ENCODE peak calls at places on chromosomes 11 and 22, in five cellular contexts. V, Z, F, I and P are unnamed samples.

GRCh38 chr11:76684470-76684869 is 13.9 kb upstream of the LRRC32 start:
- DNase-seq in V (no peak), Z (no peak), F (no peak), I (no peak), P (no peak)

GRCh38 chr11:96055706-96056387 is 131.9 kb upstream of the MTMR2 start:
- DNase-seq in V (peak; percentile 52), Z (no peak), F (no peak), I (no peak), P (no peak)

GRCh38 chr11:64774144-64774543 is 4.2 kb downstream of the SF1 start:
- DNase-seq in V (no peak), Z (no peak), F (no peak), I (no peak), P (no peak)

GRCh38 chr11:129440028-129440630 is 64.5 kb downstream of the BARX2 start:
- DNase-seq in V (no peak), Z (no peak), F (no peak), I (no peak), P (no peak)

GRCh38 chr11:15764948-15765347 is 591.4 kb downstream of the SOX6 start:
- DNase-seq in V (no peak), Z (no peak), F (no peak), I (no peak), P (no peak)

GRCh38 chr22:50530280-50530856 is 556 bp upstream of the TYMP start:
- DNase-seq in V (no peak), Z (no peak), F (peak; percentile 96), I (no peak), P (no peak)

GRCh38 chr11:41446107-41446506 is 13.3 kb downstream of the LRRC4C start:
- DNase-seq in V (no peak), Z (no peak), F (no peak), I (no peak), P (no peak)

GRCh38 chr11:115132829-115133228 is 371.4 kb downstream of the CADM1 start:
- DNase-seq in V (no peak), Z (no peak), F (no peak), I (peak; percentile 19), P (no peak)

GRCh38 chr22:41286639-41287091 is 678 bp upstream of the RANGAP1 start:
- DNase-seq in V (peak; percentile 44), Z (peak; percentile 64), F (no peak), I (no peak), P (no peak)

GRCh38 chr11:45816614-45817013 is 11.7 kb downstream of the SLC35C1 start:
- DNase-seq in V (no peak), Z (no peak), F (no peak), I (no peak), P (no peak)

GRCh38 chr11:86818466-86819282 is 18.3 kb downstream of the PRSS23 start:
- DNase-seq in V (no peak), Z (peak; percentile 71), F (no peak), I (peak; percentile 16), P (peak; percentile 52)